ENCODE peak calls at places on chromosomes 7 and 10, in six cellular contexts. V is neuronal stem cell, I is MM.1S, U is mesendoderm, D is OCI-LY7, B is PC-3. G is an unnamed sample.

GRCh38 chr10:43862756-43863155 is 214.1 kb upstream of the ZNF32 start:
- DNase-seq in V (no peak), I (no peak), U (no peak), D (no peak), B (no peak), G (no peak)

GRCh38 chr7:88111136-88111748 is 108.6 kb downstream of the SRI start:
- DNase-seq in V (peak), I (peak), U (peak), D (peak), B (peak), G (no peak)

GRCh38 chr10:4691776-4692175 is 134.2 kb upstream of the AKR1E2 start:
- DNase-seq in V (no peak), I (no peak), U (peak), D (no peak), B (peak), G (no peak)

GRCh38 chr10:84205049-84205852 is 10.9 kb downstream of the CDHR1 start:
- DNase-seq in V (peak), I (peak), U (peak), D (peak), B (peak), G (peak)

GRCh38 chr10:120205368-120206018 is 251.5 kb upstream of the PLPP4 start:
- DNase-seq in V (no peak), I (no peak), U (no peak), D (no peak), B (no peak), G (no peak)

GRCh38 chr10:1171586-1171985 is 115.4 kb downstream of the WDR37 start:
- DNase-seq in V (no peak), I (no peak), U (no peak), D (no peak), B (no peak), G (no peak)

GRCh38 chr10:93280699-93281366 is 201.3 kb downstream of the MYOF start:
- DNase-seq in V (no peak), I (no peak), U (peak), D (no peak), B (no peak), G (no peak)

GRCh38 chr10:116744163-116744788 is 1.9 kb upstream of the HSPA12A start:
- DNase-seq in V (no peak), I (no peak), U (no peak), D (no peak), B (no peak), G (peak)

GRCh38 chr7:79782256-79782655 is 328.8 kb upstream of the MAGI2 start:
- DNase-seq in V (no peak), I (no peak), U (no peak), D (no peak), B (no peak), G (no peak)

GRCh38 chr7:139118234-139118802 is 8.8 kb upstream of the ZC3HAV1 start:
- DNase-seq in V (no peak), I (no peak), U (no peak), D (no peak), B (peak), G (no peak)
- H3K4me3 ChIP-seq in V (no peak), I (no peak), U (no peak), D (no peak), B (peak), G (no peak)

DNA sequence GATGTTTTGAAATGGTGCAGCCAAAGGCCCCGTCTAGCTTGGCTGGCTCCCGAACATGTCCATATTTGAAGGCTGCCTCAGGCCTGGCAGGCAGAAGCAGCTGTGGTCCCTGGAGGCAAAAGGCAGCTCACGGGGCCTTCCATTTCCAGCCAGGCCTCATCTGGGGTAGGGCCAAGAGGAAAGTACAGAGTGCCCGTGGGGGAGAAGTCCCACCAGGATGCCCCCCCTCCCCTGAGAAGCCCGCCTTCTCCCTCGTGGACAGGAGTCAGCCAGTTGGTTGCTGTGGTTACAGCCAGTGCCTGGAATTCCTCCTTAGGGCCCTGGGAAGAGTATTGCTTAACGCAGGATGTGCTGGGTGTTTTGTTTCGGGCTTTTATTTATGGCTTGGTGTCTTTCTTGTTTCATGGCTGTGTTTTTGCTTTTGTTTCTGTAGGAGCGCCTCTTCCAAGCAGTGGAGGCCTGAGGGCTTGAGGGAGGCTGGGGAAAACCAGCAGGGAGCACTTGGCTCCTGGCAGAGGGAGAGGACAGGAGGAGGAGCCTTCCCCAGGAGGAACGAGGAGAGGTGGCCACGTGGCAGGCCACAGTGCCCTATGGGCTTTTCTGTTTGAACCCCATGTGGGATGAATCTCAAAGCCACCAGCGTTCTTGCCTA is 45.4 kb downstream of the CHST3 start:
- DNase-seq in V (peak), I (no peak), U (peak), D (no peak), B (no peak), G (no peak)
- H3K4me2 ChIP-seq in V (no peak), I (no peak), U (no peak), D (no peak), B (no peak), G (no peak)

GRCh38 chr7:20197837-20198236 is 19.3 kb downstream of the MACC1 start:
- DNase-seq in V (no peak), I (no peak), U (peak), D (no peak), B (peak), G (no peak)
- H3K4me3 ChIP-seq in V (no peak), I (no peak), U (no peak), D (no peak), B (no peak), G (no peak)

GRCh38 chr10:79452174-79452611 is 6.8 kb upstream of the ZCCHC24 start:
- DNase-seq in V (no peak), I (no peak), U (peak), D (no peak), B (peak), G (no peak)
- H3K4me2 ChIP-seq in V (no peak), I (peak), U (no peak), D (no peak), B (no peak), G (no peak)